ENCODE peak calls at places on chromosomes 3 and 15, in seven cellular contexts. P is neural crest cell; K is pancreas; L is CD8-positive, alpha-beta T cell; V is hepatocyte; O is GM13977; T is A549. J is an unnamed sample.

GRCh38 chr3:23629181-23629893 is 176.4 kb upstream of the UBE2E1 start:
- DNase-seq in K (peak), T (peak), L (no peak), P (no peak), V (peak), O (no peak), J (no peak)

GRCh38 chr15:67080118-67080899 is 14.9 kb downstream of the SMAD3 start:
- DNase-seq in V (no peak), K (no peak), P (no peak), L (no peak), T (no peak), O (no peak), J (no peak)

GRCh38 chr3:35528728-35529127 is 110.6 kb upstream of the ARPP21 start:
- DNase-seq in V (no peak), L (no peak), O (no peak), P (no peak), T (no peak), K (no peak), J (no peak)

GRCh38 chr3:44045476-44046275 is 196.0 kb upstream of the TOPAZ1 start:
- DNase-seq in P (no peak), T (no peak), K (peak), L (no peak), O (peak), V (peak), J (no peak)

GRCh38 chr3:57393957-57394356 is 101.5 kb upstream of the ASB14 start:
- DNase-seq in V (no peak), K (no peak), T (no peak), L (no peak), O (no peak), P (no peak), J (no peak)

GRCh38 chr3:30511524-30512278 is 94.7 kb upstream of the TGFBR2 start:
- DNase-seq in T (peak), O (no peak), V (peak), L (no peak), K (no peak), P (no peak), J (no peak)

GRCh38 chr15:68614621-68615035 is 35.8 kb downstream of the CORO2B start:
- DNase-seq in T (no peak), O (no peak), L (no peak), P (peak), K (no peak), V (no peak), J (peak)

GRCh38 chr15:58472821-58473581 is 41.2 kb downstream of the LIPC start:
- DNase-seq in O (no peak), L (peak), K (no peak), T (no peak), V (no peak), P (no peak), J (no peak)

GRCh38 chr15:93088200-93088980 is 621 bp downstream of the RGMA start:
- DNase-seq in P (peak), K (peak), O (peak), V (peak), L (no peak), T (peak), J (peak)

GRCh38 chr3:183430325-183430957 is 2.0 kb upstream of the MCF2L2 start:
- DNase-seq in O (peak), P (no peak), K (no peak), L (no peak), T (no peak), V (no peak), J (no peak)

GRCh38 chr15:52783191-52783829 is 6.8 kb downstream of the ONECUT1 start:
- DNase-seq in T (no peak), K (peak), P (peak), O (peak), V (peak), L (no peak), J (peak)

GRCh38 chr3:15535757-15536156 is 14.3 kb upstream of the COLQ start:
- DNase-seq in K (no peak), P (no peak), O (no peak), V (no peak), L (peak), T (no peak), J (no peak)

GRCh38 chr3:54772707-54773106 is 155.2 kb downstream of the LRTM1 start:
- DNase-seq in L (no peak), T (no peak), P (no peak), O (no peak), K (no peak), V (no peak), J (no peak)

GRCh38 chr3:17195856-17196604 is 311.3 kb downstream of the PLCL2 start:
- DNase-seq in L (no peak), V (no peak), O (peak), K (no peak), P (no peak), T (no peak), J (no peak)
- TF ChIP-seq CTCF in L (no peak), V (peak), O (peak), K (no peak), P (no peak), T (no peak), J (no peak)

GRCh38 chr3:129482721-129483120 is 42.7 kb downstream of the IFT122 start:
- DNase-seq in O (no peak), L (no peak), K (no peak), P (no peak), V (no peak), T (no peak), J (no peak)
- TF ChIP-seq CTCF in O (peak), L (no peak), K (no peak), P (peak), V (no peak), T (no peak), J (peak)

GRCh38 chr3:149902498-149903139 is 68.1 kb downstream of the PFN2 start:
- DNase-seq in V (no peak), O (no peak), K (no peak), L (no peak), P (no peak), T (no peak), J (no peak)
- TF ChIP-seq CTCF in V (no peak), O (no peak), K (no peak), L (no peak), P (peak), T (peak), J (peak)

DNA sequence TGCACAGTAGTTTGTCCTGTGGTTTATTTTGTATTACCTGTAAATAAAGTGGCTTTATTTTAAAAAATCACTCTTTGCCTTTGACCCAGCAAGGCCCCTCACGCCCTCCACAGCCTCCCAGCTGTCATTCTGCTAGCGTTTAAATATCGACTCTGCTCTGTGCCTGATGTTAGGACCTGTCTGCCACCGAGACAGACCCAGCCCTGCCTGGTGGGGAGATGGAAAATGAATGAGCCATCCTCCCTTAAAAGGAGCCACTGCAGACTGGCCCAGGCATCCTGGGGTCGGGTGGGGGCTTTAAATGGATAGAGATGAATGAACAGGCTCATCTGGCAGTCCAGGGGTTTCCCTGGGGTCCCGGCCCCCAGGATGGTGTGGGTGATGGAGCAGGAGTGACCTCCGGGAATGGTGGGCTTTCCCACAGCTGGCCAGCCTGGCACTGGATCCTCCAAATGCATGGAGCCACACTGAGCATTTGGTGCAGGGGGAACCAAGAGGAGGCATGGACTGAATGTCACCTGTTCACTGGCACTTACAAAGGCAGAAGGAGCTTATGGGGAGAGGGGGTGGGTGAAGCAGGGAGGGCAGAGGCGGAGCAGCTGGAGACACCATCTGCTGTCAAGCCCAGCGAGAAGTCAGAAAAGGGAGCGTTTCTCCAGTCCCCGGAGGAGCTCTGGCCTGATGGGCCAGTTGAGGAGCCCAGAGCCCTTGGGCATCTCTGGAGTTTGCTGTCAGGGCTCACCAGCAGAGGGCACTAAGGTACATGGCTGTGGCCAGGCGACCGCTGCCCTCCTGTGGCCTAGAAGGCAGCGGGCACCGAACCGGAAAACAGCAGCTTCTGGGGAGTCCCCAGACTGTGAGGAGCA is 11.9 kb downstream of the GRM2 start:
- DNase-seq in L (peak), V (peak), O (peak), P (peak), K (peak), T (peak), J (peak)
- TF ChIP-seq CTCF in L (no peak), V (peak), O (peak), P (peak), K (peak), T (peak), J (peak)

DNA sequence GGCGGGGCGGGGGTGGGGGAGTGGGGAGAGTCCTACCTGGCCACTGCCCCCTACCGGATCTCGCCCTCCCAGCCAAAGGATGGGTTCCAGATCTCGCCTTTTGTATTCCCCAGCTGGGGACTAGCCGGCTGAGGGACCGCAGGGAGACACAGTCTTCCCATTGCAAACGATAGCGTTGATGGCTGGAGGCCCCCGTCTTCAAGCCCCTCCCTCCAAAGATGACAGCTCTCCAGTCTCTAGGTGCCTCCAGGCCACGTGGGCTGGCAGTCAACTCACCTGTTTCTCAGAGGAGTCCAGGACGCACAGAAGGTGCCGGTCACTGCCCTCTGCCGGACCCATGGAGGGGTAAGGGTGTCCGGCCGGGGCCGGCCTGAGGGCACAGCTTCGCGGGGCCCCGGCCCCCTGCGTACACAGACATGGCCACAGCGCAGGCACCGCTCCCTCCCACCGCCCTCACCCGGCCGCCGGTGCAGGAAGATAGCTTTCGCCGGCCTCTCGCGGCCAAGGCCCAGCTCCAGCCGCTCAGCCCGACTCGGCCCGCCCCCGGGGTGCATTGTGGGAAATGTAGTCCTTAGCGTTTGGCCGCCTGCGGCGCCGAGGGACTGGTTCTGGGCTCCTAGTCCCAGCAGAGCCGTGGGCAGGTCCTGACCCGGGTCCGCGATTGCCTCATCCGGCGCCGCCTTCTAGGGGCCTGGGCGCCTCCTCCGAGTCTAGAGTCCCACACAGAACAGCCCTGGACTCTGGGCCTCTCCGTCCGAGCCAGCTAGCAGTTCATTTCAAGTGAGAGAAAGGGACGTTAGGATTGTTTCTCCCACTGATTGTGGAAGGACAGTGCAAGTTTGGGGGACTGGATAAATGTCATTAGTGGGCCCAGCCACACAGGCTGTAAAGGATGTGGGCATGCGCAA is at the start of gene MON1A:
- DNase-seq in O (peak), V (peak), P (peak), K (peak), L (peak), T (peak), J (peak)
- TF ChIP-seq CTCF in O (peak), V (peak), P (peak), K (no peak), L (no peak), T (peak), J (peak)

DNA sequence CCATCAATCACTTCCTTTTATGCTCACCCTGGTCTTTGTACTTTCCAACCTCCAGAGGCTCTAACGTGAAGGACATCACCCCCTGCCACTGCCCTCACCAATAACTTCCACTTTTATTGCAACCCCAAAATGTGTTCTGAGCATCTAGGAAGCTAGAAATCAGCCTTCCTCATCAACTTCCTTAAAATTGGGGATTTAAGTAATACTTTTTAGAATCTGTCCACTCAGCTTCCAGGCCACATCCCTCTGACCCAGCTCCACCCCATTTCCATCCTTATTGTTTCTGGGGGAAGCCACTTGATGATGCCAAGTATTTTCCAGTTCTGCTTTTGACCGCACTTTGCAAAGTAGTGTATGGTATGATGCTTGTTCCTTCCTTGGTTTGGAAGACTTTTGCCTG is 73.5 kb upstream of the XCR1 start:
- DNase-seq in T (no peak), V (no peak), O (no peak), P (no peak), L (no peak), K (no peak), J (no peak)
- TF ChIP-seq CTCF in T (no peak), V (no peak), O (no peak), P (no peak), L (no peak), K (no peak), J (no peak)

GRCh38 chr15:71088155-71088554 is 27.1 kb upstream of the THSD4 start:
- DNase-seq in L (no peak), T (no peak), V (no peak), K (no peak), O (no peak), P (no peak), J (no peak)

GRCh38 chr15:71083349-71083748 is 31.9 kb upstream of the THSD4 start:
- DNase-seq in T (no peak), O (no peak), K (no peak), P (no peak), L (no peak), V (no peak), J (no peak)

GRCh38 chr15:71084264-71084663 is 31.0 kb upstream of the THSD4 start:
- DNase-seq in K (no peak), L (no peak), O (no peak), T (no peak), P (no peak), V (no peak), J (no peak)

GRCh38 chr15:71088683-71089082 is 26.6 kb upstream of the THSD4 start:
- DNase-seq in K (no peak), T (no peak), O (no peak), V (no peak), L (no peak), P (no peak), J (no peak)

DNA sequence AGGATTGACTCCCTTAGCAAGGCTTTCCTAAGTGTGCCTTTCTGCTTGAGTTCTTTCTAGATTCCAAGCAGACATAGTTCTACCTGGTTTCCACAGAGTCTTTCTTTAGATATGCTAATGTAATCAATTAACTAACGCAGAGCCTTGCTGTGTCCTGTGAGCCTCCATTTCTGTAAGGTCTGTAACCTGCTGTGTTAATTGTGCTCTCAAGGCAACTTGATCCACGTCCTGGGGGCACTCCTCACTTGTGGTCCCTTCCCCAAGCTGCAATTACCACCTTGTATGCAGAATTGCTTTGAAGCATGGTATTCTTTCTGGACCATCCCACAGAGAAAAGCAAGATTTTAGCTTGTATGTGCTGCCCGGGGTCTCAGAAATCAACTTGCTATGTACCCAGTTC is 29.5 kb upstream of the THSD4 start:
- DNase-seq in V (no peak), O (no peak), L (no peak), P (no peak), K (no peak), T (no peak), J (no peak)
- TF ChIP-seq CTCF in V (no peak), O (no peak), L (no peak), P (no peak), K (no peak), T (no peak), J (no peak)

GRCh38 chr3:148459931-148460513 is 237.7 kb upstream of the AGTR1 start:
- DNase-seq in P (no peak), T (peak), K (no peak), O (no peak), L (no peak), V (no peak), J (no peak)
- TF ChIP-seq CTCF in P (peak), T (peak), K (peak), O (peak), L (no peak), V (peak), J (peak)